ENCODE peak calls at places on chromosomes 3 and 15, in four cellular contexts. I, W, M and L are unnamed samples.

GRCh38 chr3:179450321-179450720 is 949 bp downstream of the GNB4 start:
- DNase-seq in I (no peak), W (no peak), M (no peak), L (no peak)

GRCh38 chr3:150202696-150203095 is 205.4 kb upstream of the TSC22D2 start:
- DNase-seq in M (no peak), I (no peak), W (no peak), L (no peak)

GRCh38 chr3:45178131-45179023 is 32.2 kb upstream of the CDCP1 start:
- DNase-seq in M (no peak), I (no peak), W (no peak), L (peak)

GRCh38 chr3:185961675-185962232 is 23.9 kb upstream of the TRA2B start:
- DNase-seq in I (no peak), W (no peak), M (no peak), L (no peak)

GRCh38 chr3:64150527-64151238 is 74.6 kb downstream of the PRICKLE2 start:
- DNase-seq in M (no peak), W (peak), I (peak), L (no peak)

GRCh38 chr15:63896336-63897115 is 62.8 kb upstream of the HERC1 start:
- DNase-seq in I (no peak), W (peak), M (peak), L (peak)

GRCh38 chr15:42405876-42406482 is 46.7 kb downstream of the CAPN3 start:
- DNase-seq in I (no peak), W (no peak), M (no peak), L (no peak)

GRCh38 chr3:10475983-10476382 is 29.4 kb downstream of the ATP2B2 start:
- DNase-seq in I (no peak), W (no peak), M (no peak), L (no peak)

GRCh38 chr15:77327844-77328529 is 91.9 kb downstream of the PEAK1 start:
- DNase-seq in W (no peak), M (no peak), I (no peak), L (no peak)

GRCh38 chr3:129245141-129245540 is 4.3 kb upstream of the COPG1 start:
- DNase-seq in W (no peak), I (no peak), M (no peak), L (no peak)

GRCh38 chr15:33098082-33099058 is 96.1 kb downstream of the FMN1 start:
- DNase-seq in W (no peak), I (peak), M (no peak), L (no peak)

GRCh38 chr3:52272831-52273230 is 5.6 kb downstream of the WDR82 start:
- DNase-seq in I (no peak), W (no peak), M (no peak), L (no peak)

GRCh38 chr3:29555590-29555989 is 274.7 kb downstream of the RBMS3 start:
- DNase-seq in I (no peak), W (no peak), M (no peak), L (no peak)

GRCh38 chr15:83837946-83838571 is 184.1 kb downstream of the ADAMTSL3 start:
- DNase-seq in W (no peak), M (no peak), I (no peak), L (peak)

GRCh38 chr3:156670652-156671051 is 3.7 kb upstream of the TIPARP start:
- DNase-seq in M (no peak), W (no peak), I (no peak), L (no peak)

GRCh38 chr3:22951910-22952309 is 251.2 kb upstream of the UBE2E2 start:
- DNase-seq in W (no peak), M (no peak), I (no peak), L (no peak)

GRCh38 chr3:192039593-192039992 is 578.6 kb downstream of the PYDC2 start:
- DNase-seq in M (no peak), W (no peak), I (no peak), L (no peak)